ENCODE peak calls at places on chromosomes 7 and 10, in five cellular contexts. Q is kidney epithelial cell, U is endothelial cell, V is heart left ventricle, X is upper lobe of right lung. P is an unnamed sample.

GRCh38 chr10:44186150-44186549 is 198.7 kb downstream of the CXCL12 start:
- DNase-seq in V (no peak), U (no peak), Q (no peak), X (no peak), P (peak; percentile 66)

GRCh38 chr7:46444266-46444665 is 523.2 kb upstream of the IGFBP3 start:
- DNase-seq in X (no peak), V (no peak), Q (no peak), U (no peak), P (no peak)

GRCh38 chr10:108238261-108238660 is 1073.8 kb upstream of the SORCS1 start:
- DNase-seq in Q (no peak), U (no peak), X (no peak), V (no peak), P (no peak)

GRCh38 chr7:927031-927671 is 27.3 kb downstream of the ADAP1 start:
- DNase-seq in Q (no peak), X (peak; percentile 60), V (peak; percentile 58), U (no peak), P (peak; percentile 54)

GRCh38 chr7:154777023-154777422 is 225.9 kb downstream of the PAXIP1 start:
- DNase-seq in V (no peak), U (no peak), Q (peak; percentile 83), X (no peak), P (no peak)

GRCh38 chr10:34186013-34186412 is 629.1 kb downstream of the PARD3 start:
- DNase-seq in Q (no peak), V (no peak), U (no peak), X (no peak), P (no peak)

GRCh38 chr7:124085168-124085567 is 52.3 kb upstream of the TMEM229A start:
- DNase-seq in Q (no peak), X (no peak), V (no peak), U (no peak), P (no peak)

GRCh38 chr10:131277278-131277677 is 34.2 kb downstream of the TCERG1L start:
- DNase-seq in V (no peak), X (no peak), U (no peak), Q (no peak), P (no peak)

GRCh38 chr10:110312206-110312605 is 7.5 kb upstream of the SMNDC1 start:
- DNase-seq in X (no peak), V (no peak), U (no peak), Q (no peak), P (no peak)

GRCh38 chr10:101609481-101609880 is 21.4 kb downstream of the DPCD start:
- DNase-seq in X (no peak), V (no peak), U (no peak), Q (no peak), P (no peak)

GRCh38 chr10:24901686-24902399 is 50.6 kb downstream of the PRTFDC1 start:
- DNase-seq in Q (peak; percentile 95), X (no peak), U (no peak), V (no peak), P (no peak)

GRCh38 chr10:118139321-118139720 is 92.6 kb upstream of the RAB11FIP2 start:
- DNase-seq in U (no peak), Q (peak; percentile 14), X (no peak), V (no peak), P (no peak)

GRCh38 chr7:136133491-136133990 is 156.4 kb upstream of the MTPN start:
- DNase-seq in Q (no peak), U (no peak), X (no peak), V (no peak), P (no peak)

GRCh38 chr10:6164271-6165095 is 38.2 kb upstream of the PFKFB3 start:
- DNase-seq in X (no peak), U (no peak), V (no peak), Q (no peak), P (peak; percentile 63)

GRCh38 chr7:101099969-101100781 is 14.9 kb downstream of the TRIM56 start:
- DNase-seq in V (peak; percentile 94), U (no peak), X (peak; percentile 90), Q (peak; percentile 90), P (peak; percentile 98)

GRCh38 chr7:116630932-116631449 is 41.0 kb upstream of the MET start:
- DNase-seq in X (peak; percentile 79), V (peak; percentile 64), U (no peak), Q (peak; percentile 95), P (peak; percentile 78)

GRCh38 chr7:78253850-78254249 is 455.3 kb downstream of the PHTF2 start:
- DNase-seq in X (no peak), Q (no peak), V (no peak), U (no peak), P (no peak)

GRCh38 chr10:73643362-73643761 is 2.1 kb upstream of the MYOZ1 start:
- DNase-seq in V (no peak), X (no peak), Q (no peak), U (no peak), P (no peak)

GRCh38 chr10:15370741-15371701 is at the start of gene FAM171A1:
- DNase-seq in U (peak; percentile 71), V (peak; percentile 81), Q (no peak), X (peak; percentile 75), P (peak; percentile 73)

GRCh38 chr7:55618913-55619312 is 46.6 kb upstream of the VOPP1 start:
- DNase-seq in V (no peak), X (no peak), U (no peak), Q (no peak), P (no peak)

GRCh38 chr10:103698266-103698665 is 157.1 kb downstream of the SH3PXD2A start:
- DNase-seq in X (no peak), Q (no peak), U (no peak), V (no peak), P (no peak)

GRCh38 chr10:103697787-103698186 is 157.6 kb downstream of the SH3PXD2A start:
- DNase-seq in X (no peak), Q (no peak), V (no peak), U (no peak), P (no peak)

GRCh38 chr10:103696094-103696410 is 159.3 kb downstream of the SH3PXD2A start:
- DNase-seq in V (no peak), X (no peak), Q (no peak), U (no peak), P (no peak)

GRCh38 chr10:103695584-103696005 is 159.8 kb downstream of the SH3PXD2A start:
- DNase-seq in V (no peak), U (no peak), Q (no peak), X (no peak), P (peak; percentile 79)

DNA sequence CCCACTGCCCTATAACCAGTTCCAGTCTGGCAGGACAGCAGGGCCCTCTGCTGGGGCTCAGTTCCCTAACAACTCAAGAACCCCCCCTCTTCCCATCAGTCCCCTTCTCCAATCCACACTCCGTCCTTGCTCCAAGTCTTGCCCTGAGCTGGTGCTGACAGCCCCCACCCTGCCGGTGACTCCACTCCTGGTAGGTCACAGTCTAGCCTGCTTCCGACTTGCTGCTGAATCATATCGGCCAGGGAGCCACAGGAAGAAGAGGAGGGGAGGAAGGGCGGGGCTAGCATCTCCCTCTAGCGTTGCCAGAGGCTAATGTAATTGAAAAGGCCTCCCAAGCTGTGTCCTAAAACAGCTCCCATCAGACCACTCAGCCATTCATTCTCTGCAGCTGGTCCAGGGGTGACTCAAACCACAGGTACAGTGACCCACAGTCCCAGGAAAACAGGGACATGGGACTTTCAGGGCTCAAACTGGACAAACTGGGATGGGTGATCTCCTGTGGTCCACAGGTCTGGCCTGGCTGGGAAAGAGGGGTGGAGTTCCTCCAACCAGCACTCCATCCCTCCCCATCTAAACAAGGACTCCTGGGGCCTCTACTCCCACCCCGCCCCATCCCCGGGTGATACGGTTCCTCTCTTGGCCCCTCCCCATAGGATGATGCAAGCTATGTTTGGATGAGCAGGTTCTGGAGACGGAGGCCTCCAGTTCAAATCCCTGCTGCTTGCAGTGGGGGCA is 158.8 kb downstream of the SH3PXD2A start:
- DNase-seq in Q (peak; percentile 77), X (no peak), V (peak; percentile 81), U (no peak), P (peak; percentile 87)
- TF ChIP-seq CTCF in Q (peak; percentile 50), X (peak; percentile 39), V (no peak), U (no peak), P (no peak)

GRCh38 chr10:43111921-43112607 is 26.2 kb upstream of the CSGALNACT2 start:
- DNase-seq in V (no peak), U (no peak), Q (no peak), X (peak; percentile 51), P (no peak)

GRCh38 chr10:43109671-43110249 is 28.5 kb upstream of the CSGALNACT2 start:
- DNase-seq in U (no peak), Q (no peak), V (no peak), X (no peak), P (no peak)

GRCh38 chr10:43108951-43109350 is 29.3 kb upstream of the CSGALNACT2 start:
- DNase-seq in Q (no peak), U (no peak), V (no peak), X (no peak), P (no peak)

GRCh38 chr10:43111101-43111500 is 27.1 kb upstream of the CSGALNACT2 start:
- DNase-seq in V (no peak), Q (no peak), U (no peak), X (no peak), P (no peak)

DNA sequence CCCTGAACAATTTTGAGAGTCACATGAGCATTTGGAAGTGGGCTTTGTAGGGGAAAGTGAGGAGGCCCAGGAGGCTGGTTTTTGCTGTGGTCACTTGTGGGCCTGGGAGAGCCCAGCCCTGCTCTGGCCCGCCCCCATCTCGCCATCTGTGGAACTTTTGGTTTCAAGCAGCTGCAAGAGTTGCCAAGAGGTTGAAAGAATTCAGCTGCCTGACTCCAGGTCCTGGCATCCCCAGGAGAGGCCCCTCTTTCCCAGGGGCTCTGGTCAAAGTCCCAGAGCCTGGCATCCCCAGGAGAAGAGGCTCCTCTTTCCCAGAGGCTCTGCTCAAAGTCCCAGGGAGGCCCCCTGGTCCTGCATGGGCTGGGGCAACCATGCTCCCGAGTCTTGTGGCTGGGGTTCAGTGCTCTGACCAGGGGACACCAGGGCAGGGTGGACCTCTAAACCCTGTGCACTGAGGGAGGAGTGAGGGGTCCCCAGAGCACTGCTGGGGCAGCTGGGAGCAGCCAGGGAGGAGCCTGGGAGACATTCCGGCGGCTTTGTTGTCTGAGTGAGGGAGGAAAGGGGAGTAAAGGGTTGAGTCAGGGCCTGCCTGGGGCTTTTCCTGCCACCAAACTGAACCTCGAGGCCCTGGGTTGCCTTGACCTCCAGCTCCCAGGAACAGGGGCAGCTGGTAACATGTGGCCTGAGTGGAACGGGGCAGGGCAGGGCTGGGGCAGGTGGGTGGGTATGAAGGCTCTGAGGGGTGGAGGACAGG is 27.8 kb upstream of the CSGALNACT2 start:
- DNase-seq in U (no peak), Q (no peak), X (no peak), V (no peak), P (no peak)
- TF ChIP-seq CTCF in U (no peak), Q (no peak), X (no peak), V (no peak), P (no peak)

DNA sequence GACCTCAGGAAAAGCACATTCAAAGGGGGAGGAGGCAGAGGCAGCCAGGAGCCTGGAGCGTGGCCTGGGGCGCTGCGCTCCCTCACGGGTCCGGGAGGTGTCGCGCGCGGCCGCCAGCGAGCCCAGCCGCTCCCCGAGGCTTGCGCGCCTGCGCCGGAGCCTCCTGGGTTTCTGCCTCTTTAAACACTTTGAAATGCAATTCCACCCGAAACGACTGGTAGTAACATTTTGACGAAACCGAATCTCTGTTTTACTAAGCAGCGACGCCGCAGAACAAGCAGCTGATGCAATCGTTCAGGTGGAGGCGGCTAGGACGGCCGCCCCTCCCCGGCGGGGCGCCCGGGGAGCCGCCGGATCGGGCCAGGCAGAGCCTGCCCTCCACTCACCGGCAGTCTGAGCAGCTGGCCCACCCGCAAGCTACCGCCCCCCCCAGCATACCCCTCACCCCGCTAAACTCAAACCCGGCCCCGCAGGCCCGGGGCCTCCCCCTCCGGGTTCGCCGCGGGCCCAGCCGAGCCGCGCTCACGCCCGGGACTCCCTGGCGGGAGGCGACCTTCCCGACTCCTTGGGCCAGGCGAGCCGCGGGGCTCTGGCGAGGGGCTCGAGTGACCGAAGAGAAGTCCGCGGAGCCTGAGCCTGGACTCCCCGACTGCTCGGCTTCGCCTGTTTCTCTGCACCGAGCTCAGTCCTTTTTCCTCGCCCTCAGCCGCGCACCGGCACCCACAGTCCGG is 3.3 kb downstream of the MKX start:
- DNase-seq in U (peak; percentile 88), X (peak; percentile 92), V (peak; percentile 86), Q (peak; percentile 57), P (peak; percentile 92)
- TF ChIP-seq CTCF in U (peak; percentile 60), X (peak; percentile 81), V (peak; percentile 67), Q (peak; percentile 45), P (peak; percentile 53)

GRCh38 chr10:80924063-80924952 is 386.6 kb downstream of the SH2D4B start:
- DNase-seq in X (no peak), Q (no peak), V (no peak), U (peak; percentile 65), P (no peak)
- TF ChIP-seq CTCF in X (peak; percentile 73), Q (peak; percentile 42), V (peak; percentile 67), U (peak; percentile 71), P (peak; percentile 6)